ENCODE peak calls at places on chromosomes 16 and 17, in six cellular contexts. Y is brain microvascular endothelial cell, S is endothelial cell, T is retinal pigment epithelial cell, I is HS-5, Z is germinal center. P is an unnamed sample.

GRCh38 chr16:86566601-86566965 is at the start of gene FOXC2:
- DNase-seq in Y (peak; percentile 95), S (peak; percentile 90), T (peak; percentile 83), I (no peak), Z (peak; percentile 70), P (no peak)

GRCh38 chr16:75216127-75216526 is 2.7 kb upstream of the CTRB1 start:
- DNase-seq in I (no peak), Z (no peak), T (no peak), S (no peak), Y (no peak), P (no peak)

GRCh38 chr16:70520612-70521297 is 2.6 kb downstream of the COG4 start:
- DNase-seq in I (peak; percentile 76), S (no peak), Z (no peak), T (no peak), Y (peak; percentile 52), P (no peak)

GRCh38 chr16:26195225-26195624 is 503.5 kb downstream of the HS3ST4 start:
- DNase-seq in Z (no peak), S (peak; percentile 18), T (no peak), I (no peak), Y (no peak), P (no peak)

GRCh38 chr16:88914750-88915368 is 48.4 kb upstream of the PABPN1L start:
- DNase-seq in S (no peak), Y (no peak), T (no peak), Z (no peak), I (no peak), P (no peak)

GRCh38 chr16:19393226-19394074 is 24.2 kb upstream of the TMC5 start:
- DNase-seq in I (peak; percentile 36), T (peak; percentile 95), Z (no peak), Y (peak; percentile 17), S (no peak), P (no peak)

GRCh38 chr17:57657211-57657610 is 87.9 kb downstream of the CCDC182 start:
- DNase-seq in Y (no peak), I (no peak), Z (no peak), S (no peak), T (no peak), P (no peak)

GRCh38 chr16:84993926-84994325 is 17.4 kb downstream of the ZDHHC7 start:
- DNase-seq in S (no peak), Y (no peak), Z (no peak), T (no peak), I (no peak), P (no peak)

GRCh38 chr17:49920370-49920769 is 48.6 kb upstream of the DLX4 start:
- DNase-seq in T (no peak), Z (no peak), Y (no peak), I (no peak), S (no peak), P (no peak)

GRCh38 chr16:30407794-30408534 is 558 bp downstream of the ZNF771 start:
- DNase-seq in Z (peak; percentile 28), S (no peak), Y (no peak), I (no peak), T (no peak), P (no peak)

GRCh38 chr16:89925596-89926079 is 2.5 kb downstream of the TUBB3 start:
- DNase-seq in Y (no peak), S (no peak), I (no peak), T (no peak), Z (no peak), P (no peak)

GRCh38 chr17:38428150-38428642 is at the start of gene ARHGAP23:
- DNase-seq in T (no peak), S (no peak), Z (peak; percentile 67), I (no peak), Y (no peak), P (peak; percentile 74)

GRCh38 chr17:35117984-35118383 is 1.7 kb downstream of the RAD51D start:
- DNase-seq in Z (no peak), T (no peak), I (no peak), S (no peak), Y (peak; percentile 25), P (peak; percentile 56)

GRCh38 chr17:80317706-80317980 is 57.0 kb downstream of the RNF213 start:
- DNase-seq in Y (no peak), I (no peak), Z (no peak), S (no peak), T (no peak), P (no peak)

P was measured in MM.1S.